ENCODE peak calls at places on chromosomes 2 and 18, in four cellular contexts. L, I, U and V are unnamed samples.

GRCh38 chr18:11096411-11096810 is 53.0 kb downstream of the PIEZO2 start:
- DNase-seq in L (no peak), I (no peak), U (no peak), V (no peak)

GRCh38 chr2:128742467-128742866 is 423.8 kb upstream of the HS6ST1 start:
- DNase-seq in L (no peak), I (no peak), U (no peak), V (no peak)

GRCh38 chr2:27261926-27262298 is 935 bp downstream of the SLC30A3 start:
- DNase-seq in L (no peak), I (no peak), U (no peak), V (no peak)

GRCh38 chr2:170711774-170712652 is 3.1 kb upstream of the SP5 start:
- DNase-seq in L (no peak), I (no peak), U (no peak), V (no peak)

GRCh38 chr2:234792566-234792965 is 159.3 kb upstream of the SH3BP4 start:
- DNase-seq in L (no peak), I (no peak), U (no peak), V (no peak)

GRCh38 chr2:218257390-218257981 is 3.3 kb upstream of the GPBAR1 start:
- DNase-seq in L (peak; percentile 24), I (peak; percentile 56), U (peak; percentile 71), V (no peak)

GRCh38 chr2:222545821-222546540 is 109.9 kb downstream of the FARSB start:
- DNase-seq in L (no peak), I (no peak), U (no peak), V (no peak)

GRCh38 chr2:224884188-224884587 is 158.1 kb downstream of the DOCK10 start:
- DNase-seq in L (no peak), I (no peak), U (no peak), V (peak; percentile 35)

GRCh38 chr18:9838144-9838877 is 47.5 kb upstream of the TXNDC2 start:
- DNase-seq in L (no peak), I (no peak), U (no peak), V (no peak)

GRCh38 chr2:120817136-120817955 is 81.7 kb downstream of the GLI2 start:
- DNase-seq in L (no peak), I (no peak), U (no peak), V (no peak)

GRCh38 chr2:172394008-172394407 is 33.4 kb upstream of the ITGA6 start:
- DNase-seq in L (no peak), I (no peak), U (no peak), V (no peak)

GRCh38 chr2:32825291-32825712 is 121.5 kb upstream of the LTBP1 start:
- DNase-seq in L (peak; percentile 91), I (no peak), U (peak; percentile 29), V (peak; percentile 25)

GRCh38 chr18:79791141-79791972 is 6.4 kb upstream of the KCNG2 start:
- DNase-seq in L (no peak), I (no peak), U (no peak), V (peak; percentile 99)

GRCh38 chr2:223860809-223861738 is 23.7 kb upstream of the AP1S3 start:
- DNase-seq in L (no peak), I (no peak), U (no peak), V (peak; percentile 77)

GRCh38 chr2:164903214-164903613 is 52.1 kb downstream of the SLC38A11 start:
- DNase-seq in L (peak; percentile 69), I (no peak), U (no peak), V (peak; percentile 77)

GRCh38 chr2:218876562-218877219 is 4.0 kb upstream of the WNT10A start:
- DNase-seq in L (peak; percentile 74), I (peak; percentile 56), U (peak; percentile 70), V (peak; percentile 56)

GRCh38 chr2:54212456-54212855 is 43.6 kb downstream of the TSPYL6 start:
- DNase-seq in L (no peak), I (no peak), U (no peak), V (peak; percentile 96)

GRCh38 chr2:148675708-148676107 is 31.2 kb downstream of the EPC2 start:
- DNase-seq in L (peak; percentile 51), I (no peak), U (no peak), V (peak; percentile 54)

GRCh38 chr2:74205113-74205512 is 6.7 kb downstream of the MTHFD2 start:
- DNase-seq in L (no peak), I (no peak), U (no peak), V (no peak)
- H3K4me3 ChIP-seq in L (no peak overlapping the region), I (peak overlapping the region; percentile 11), U (no peak overlapping the region), V (no peak overlapping the region)

DNA sequence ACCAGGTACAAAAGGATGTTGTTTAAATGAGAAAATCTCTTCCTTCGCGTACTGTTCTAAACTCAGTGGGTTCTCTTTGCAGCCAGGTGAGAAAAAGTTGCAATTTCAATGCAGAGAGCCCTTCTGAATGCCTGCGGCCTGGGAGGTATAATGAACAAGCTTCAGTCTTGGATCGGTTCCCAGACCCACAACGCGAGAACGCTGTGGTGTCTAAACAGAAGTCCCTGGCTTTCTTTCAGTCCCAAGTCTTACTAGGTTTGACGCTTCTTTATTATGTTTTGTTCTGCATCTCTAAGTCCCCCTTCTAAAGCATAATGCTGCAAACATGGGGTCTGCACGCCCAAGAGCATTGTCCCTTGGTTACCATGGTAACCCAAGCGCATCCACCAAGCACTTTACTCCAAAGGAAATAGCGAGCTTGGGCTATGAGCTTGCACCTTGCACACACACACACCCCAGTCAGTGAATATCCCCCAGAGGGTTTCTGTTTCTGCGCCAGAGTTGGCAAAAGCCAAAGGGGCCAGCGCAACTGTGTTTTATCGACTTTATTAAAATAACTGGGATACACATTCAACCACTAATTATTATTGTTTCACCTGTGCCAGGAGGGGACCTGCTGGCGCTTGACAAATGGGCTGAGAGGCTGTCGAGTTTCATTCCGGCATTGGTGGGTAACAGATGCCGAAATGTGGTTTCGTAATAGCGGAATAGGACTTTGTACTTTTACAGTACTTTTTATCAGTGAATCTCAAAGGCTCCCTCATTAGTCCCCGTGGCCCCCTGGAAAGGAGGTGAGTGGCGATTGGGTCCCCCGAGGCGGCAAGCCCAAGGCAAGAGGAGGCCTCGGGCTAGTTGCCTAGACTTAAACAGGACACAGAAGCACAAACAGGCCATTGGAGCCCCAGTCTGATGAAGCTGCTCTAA is 193.6 kb downstream of the INO80D start:
- DNase-seq in L (no peak), I (no peak), U (no peak), V (peak; percentile 46)
- TF ChIP-seq FOS in L (no peak), I (no peak), U (no peak), V (no peak)

DNA sequence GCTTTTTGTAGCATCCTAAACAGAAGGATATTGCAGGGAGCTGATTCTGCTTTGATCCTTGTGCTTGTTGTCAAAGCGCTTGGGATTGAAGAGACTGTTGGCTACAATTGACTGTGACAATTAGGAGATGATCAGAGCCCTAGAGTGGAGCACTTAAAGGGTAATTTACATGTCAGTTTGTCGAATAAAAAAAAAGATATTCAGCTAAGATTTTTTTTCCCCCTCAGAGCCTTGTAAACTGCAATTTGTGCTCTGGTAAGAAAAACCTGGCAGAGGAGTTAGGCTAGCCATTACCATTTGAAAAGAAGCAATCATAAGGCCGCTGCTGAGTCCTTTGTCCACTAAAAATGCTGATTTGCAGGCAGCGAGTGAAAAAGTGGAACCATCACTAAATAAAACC is 47.8 kb upstream of the ZEB2 start:
- DNase-seq in L (no peak), I (no peak), U (no peak), V (no peak)
- H3K4me2 ChIP-seq in L (no peak overlapping the region), I (no peak overlapping the region), U (no peak overlapping the region), V (no peak overlapping the region)

DNA sequence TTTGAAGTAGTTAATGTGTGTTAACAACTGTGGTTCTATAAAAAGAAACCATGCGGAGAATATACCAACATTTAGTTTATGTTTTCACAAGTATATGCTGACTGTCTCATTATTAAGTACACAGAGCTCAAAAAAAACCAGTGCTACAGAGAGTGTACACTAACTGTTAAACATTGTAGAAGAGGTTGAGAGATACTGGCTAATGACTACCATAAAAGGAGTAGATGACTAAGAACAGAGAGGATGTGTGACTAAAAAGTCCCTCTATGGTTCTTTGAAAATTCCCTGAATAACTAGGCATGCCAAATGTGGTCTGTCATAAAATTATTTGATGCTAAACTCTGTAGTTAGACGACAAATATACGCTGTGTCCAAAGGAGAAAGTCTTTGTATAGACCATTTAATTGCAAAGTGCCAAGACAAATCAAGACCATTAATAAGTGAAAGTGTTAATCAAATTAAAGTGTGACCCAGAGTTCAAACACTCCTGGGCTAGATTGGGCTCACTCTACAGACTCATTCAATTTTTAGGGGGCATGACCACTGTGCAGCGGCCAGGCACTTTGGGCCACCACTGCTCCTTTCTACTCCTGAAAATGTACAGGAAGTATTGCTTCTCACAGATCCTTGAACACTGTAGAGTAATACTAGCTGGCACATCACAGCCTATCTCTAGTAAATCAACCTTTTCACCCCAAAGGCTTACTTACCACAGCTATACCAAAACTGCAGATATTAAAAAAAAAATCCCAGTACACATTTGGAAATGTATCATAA is 45.1 kb upstream of the SERTAD2 start:
- DNase-seq in L (peak; percentile 82), I (peak; percentile 83), U (no peak), V (peak; percentile 94)
- H3K4me3 ChIP-seq in L (no peak overlapping the region), I (no peak overlapping the region), U (no peak overlapping the region), V (no peak overlapping the region)